ENCODE peak calls at places on chromosomes 16 and 17, in eight cellular contexts. One of them, this sample, is unnamed. For H3K27me3, the result is how much of the 10 kb centered on the place peaks cover.

GRCh38 chr16:71917900-71918299 is 22.6 kb downstream of the IST1 start:
- DNase-seq in GM23338: no peak
- DNase-seq in A673: no peak
- DNase-seq in adrenal gland: no peak
- DNase-seq in ascending aorta: no peak
- DNase-seq in prostate gland: no peak
- DNase-seq in thoracic aorta: no peak
- DNase-seq in neuronal stem cell: no peak
- DNase-seq in this sample: peak

GRCh38 chr17:50626037-50626574 is 8.6 kb upstream of the ABCC3 start:
- DNase-seq in GM23338: peak
- DNase-seq in A673: peak
- DNase-seq in adrenal gland: peak
- DNase-seq in ascending aorta: peak
- DNase-seq in prostate gland: peak
- DNase-seq in thoracic aorta: no peak
- DNase-seq in neuronal stem cell: peak
- DNase-seq in this sample: peak

GRCh38 chr17:36761203-36761945 is 160.0 kb downstream of the MRM1 start:
- DNase-seq in GM23338: peak
- DNase-seq in A673: no peak
- DNase-seq in adrenal gland: no peak
- DNase-seq in ascending aorta: no peak
- DNase-seq in prostate gland: no peak
- DNase-seq in thoracic aorta: no peak
- DNase-seq in neuronal stem cell: peak
- DNase-seq in this sample: no peak

GRCh38 chr16:11233727-11234376 is 22.2 kb downstream of the SOCS1 start:
- DNase-seq in GM23338: peak
- DNase-seq in A673: no peak
- DNase-seq in adrenal gland: no peak
- DNase-seq in ascending aorta: no peak
- DNase-seq in prostate gland: no peak
- DNase-seq in thoracic aorta: no peak
- DNase-seq in neuronal stem cell: no peak
- DNase-seq in this sample: no peak

GRCh38 chr16:31869511-31870201 is 4.0 kb upstream of the ZNF267 start:
- DNase-seq in GM23338: peak
- DNase-seq in A673: peak
- DNase-seq in adrenal gland: peak
- DNase-seq in ascending aorta: peak
- DNase-seq in prostate gland: no peak
- DNase-seq in thoracic aorta: no peak
- DNase-seq in neuronal stem cell: no peak
- DNase-seq in this sample: peak

GRCh38 chr17:32833526-32833925 is 43.4 kb downstream of the MYO1D start:
- DNase-seq in GM23338: no peak
- DNase-seq in A673: no peak
- DNase-seq in adrenal gland: no peak
- DNase-seq in ascending aorta: no peak
- DNase-seq in prostate gland: no peak
- DNase-seq in thoracic aorta: no peak
- DNase-seq in neuronal stem cell: no peak
- DNase-seq in this sample: no peak

GRCh38 chr17:1562178-1562643 is 381 bp downstream of the PITPNA start:
- DNase-seq in GM23338: peak
- DNase-seq in A673: no peak
- DNase-seq in adrenal gland: peak
- DNase-seq in ascending aorta: no peak
- DNase-seq in prostate gland: no peak
- DNase-seq in thoracic aorta: no peak
- DNase-seq in neuronal stem cell: no peak
- DNase-seq in this sample: peak

GRCh38 chr17:40101367-40102210 is 1.2 kb upstream of the NR1D1 start:
- DNase-seq in GM23338: no peak
- DNase-seq in A673: no peak
- DNase-seq in adrenal gland: no peak
- DNase-seq in ascending aorta: no peak
- DNase-seq in prostate gland: no peak
- DNase-seq in thoracic aorta: no peak
- DNase-seq in neuronal stem cell: no peak
- DNase-seq in this sample: no peak

GRCh38 chr17:69810326-69811035 is 264.5 kb upstream of the KCNJ16 start:
- DNase-seq in GM23338: no peak
- DNase-seq in A673: no peak
- DNase-seq in adrenal gland: no peak
- DNase-seq in ascending aorta: no peak
- DNase-seq in prostate gland: no peak
- DNase-seq in thoracic aorta: no peak
- DNase-seq in neuronal stem cell: no peak
- DNase-seq in this sample: peak

GRCh38 chr16:12120331-12120981 is 143.9 kb downstream of the SNX29 start:
- DNase-seq in GM23338: no peak
- DNase-seq in A673: peak
- DNase-seq in adrenal gland: peak
- DNase-seq in ascending aorta: peak
- DNase-seq in prostate gland: no peak
- DNase-seq in thoracic aorta: peak
- DNase-seq in neuronal stem cell: no peak
- DNase-seq in this sample: peak

GRCh38 chr17:48420823-48421222 is 9.2 kb downstream of the SKAP1 start:
- DNase-seq in GM23338: no peak
- DNase-seq in A673: no peak
- DNase-seq in adrenal gland: no peak
- DNase-seq in ascending aorta: no peak
- DNase-seq in prostate gland: no peak
- DNase-seq in thoracic aorta: no peak
- DNase-seq in neuronal stem cell: no peak
- DNase-seq in this sample: no peak

GRCh38 chr16:88627531-88628411 is 10.6 kb upstream of the IL17C start:
- DNase-seq in GM23338: no peak
- DNase-seq in A673: no peak
- DNase-seq in adrenal gland: no peak
- DNase-seq in ascending aorta: no peak
- DNase-seq in prostate gland: no peak
- DNase-seq in thoracic aorta: no peak
- DNase-seq in neuronal stem cell: no peak
- DNase-seq in this sample: no peak

GRCh38 chr16:56689171-56689570 is 6.9 kb downstream of the MT1X start:
- DNase-seq in GM23338: no peak
- DNase-seq in A673: peak
- DNase-seq in adrenal gland: no peak
- DNase-seq in ascending aorta: no peak
- DNase-seq in prostate gland: no peak
- DNase-seq in thoracic aorta: no peak
- DNase-seq in neuronal stem cell: no peak
- DNase-seq in this sample: peak

GRCh38 chr17:796609-797008 is 14.5 kb downstream of the MRM3 start:
- DNase-seq in GM23338: no peak
- DNase-seq in A673: no peak
- DNase-seq in adrenal gland: no peak
- DNase-seq in ascending aorta: no peak
- DNase-seq in prostate gland: no peak
- DNase-seq in thoracic aorta: no peak
- DNase-seq in neuronal stem cell: no peak
- DNase-seq in this sample: no peak

GRCh38 chr16:49567940-49568339 is 194.3 kb downstream of the C16orf78 start:
- DNase-seq in GM23338: no peak
- DNase-seq in A673: no peak
- DNase-seq in adrenal gland: no peak
- DNase-seq in ascending aorta: no peak
- DNase-seq in prostate gland: no peak
- DNase-seq in thoracic aorta: no peak
- DNase-seq in neuronal stem cell: no peak
- DNase-seq in this sample: no peak

GRCh38 chr17:77325826-77326581 is 185.2 kb downstream of the SEC14L1 start:
- DNase-seq in GM23338: no peak
- DNase-seq in A673: no peak
- DNase-seq in adrenal gland: no peak
- DNase-seq in ascending aorta: peak
- DNase-seq in prostate gland: no peak
- DNase-seq in thoracic aorta: no peak
- DNase-seq in neuronal stem cell: no peak
- DNase-seq in this sample: no peak

GRCh38 chr17:74351552-74352210 is 10.0 kb downstream of the BTBD17 start:
- DNase-seq in GM23338: peak
- DNase-seq in A673: peak
- DNase-seq in adrenal gland: no peak
- DNase-seq in ascending aorta: no peak
- DNase-seq in prostate gland: no peak
- DNase-seq in thoracic aorta: no peak
- DNase-seq in neuronal stem cell: peak
- DNase-seq in this sample: no peak
- H3K27me3 ChIP-seq in GM23338: half or more
- H3K27me3 ChIP-seq in A673: half or more
- H3K27me3 ChIP-seq in adrenal gland: half or more
- H3K27me3 ChIP-seq in ascending aorta: under half
- H3K27me3 ChIP-seq in prostate gland: under half
- H3K27me3 ChIP-seq in thoracic aorta: under half
- H3K27me3 ChIP-seq in neuronal stem cell: under half
- H3K27me3 ChIP-seq in this sample: under half

DNA sequence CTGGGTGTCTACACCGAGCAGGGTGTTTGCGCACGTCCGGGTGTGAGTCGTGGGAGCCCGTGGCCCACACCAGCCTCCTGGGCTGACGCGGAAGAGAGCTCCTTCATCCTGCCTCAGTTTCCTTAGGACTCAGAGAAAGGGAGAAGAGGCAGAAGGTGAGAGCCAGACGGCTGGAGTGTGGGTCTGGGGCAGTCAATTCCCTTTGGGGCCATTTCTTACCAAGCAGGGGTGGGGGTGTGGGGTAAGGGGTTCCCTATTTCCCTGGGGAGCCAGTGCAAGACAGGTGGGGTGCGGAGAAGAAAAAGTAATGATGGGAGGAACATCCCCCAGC is 831 bp downstream of the CA7 start:
- DNase-seq in GM23338: no peak
- DNase-seq in A673: no peak
- DNase-seq in adrenal gland: no peak
- DNase-seq in ascending aorta: peak
- DNase-seq in prostate gland: no peak
- DNase-seq in thoracic aorta: no peak
- DNase-seq in neuronal stem cell: no peak
- DNase-seq in this sample: no peak
- H3K4me3 ChIP-seq in GM23338: peak
- H3K4me3 ChIP-seq in A673: peak
- H3K4me3 ChIP-seq in adrenal gland: no peak
- H3K4me3 ChIP-seq in ascending aorta: peak
- H3K4me3 ChIP-seq in prostate gland: peak
- H3K4me3 ChIP-seq in thoracic aorta: peak
- H3K4me3 ChIP-seq in neuronal stem cell: peak
- H3K4me3 ChIP-seq in this sample: peak

DNA sequence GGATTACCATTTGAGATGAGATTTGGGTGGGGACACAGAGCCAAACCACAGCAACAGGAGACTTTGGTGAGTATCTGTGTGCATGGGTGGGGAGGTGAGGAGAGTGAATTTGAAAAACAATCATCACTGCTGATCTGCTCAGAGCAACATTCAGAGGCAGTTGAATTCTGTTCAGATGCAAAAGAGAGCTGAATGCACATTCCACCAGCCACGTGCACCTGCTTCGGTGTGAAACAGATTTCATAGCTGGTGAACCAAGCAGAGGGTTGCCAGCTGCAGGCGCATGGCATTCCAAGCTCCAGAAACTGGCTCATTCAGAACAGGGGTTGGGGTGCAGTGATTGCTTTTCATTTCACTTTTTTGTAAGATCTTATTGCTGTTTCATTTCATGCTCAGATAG is 233.1 kb upstream of the FOXF1 start:
- DNase-seq in GM23338: peak
- DNase-seq in A673: no peak
- DNase-seq in adrenal gland: no peak
- DNase-seq in ascending aorta: no peak
- DNase-seq in prostate gland: no peak
- DNase-seq in thoracic aorta: no peak
- DNase-seq in neuronal stem cell: no peak
- DNase-seq in this sample: no peak
- H3K27me3 ChIP-seq in GM23338: under half
- H3K27me3 ChIP-seq in A673: half or more
- H3K27me3 ChIP-seq in adrenal gland: under half
- H3K27me3 ChIP-seq in ascending aorta: under half
- H3K27me3 ChIP-seq in prostate gland: under half
- H3K27me3 ChIP-seq in thoracic aorta: under half
- H3K27me3 ChIP-seq in neuronal stem cell: under half
- H3K27me3 ChIP-seq in this sample: under half

GRCh38 chr17:57138956-57139576 is 54.0 kb downstream of the AKAP1 start:
- DNase-seq in GM23338: peak
- DNase-seq in A673: peak
- DNase-seq in adrenal gland: no peak
- DNase-seq in ascending aorta: no peak
- DNase-seq in prostate gland: no peak
- DNase-seq in thoracic aorta: no peak
- DNase-seq in neuronal stem cell: no peak
- DNase-seq in this sample: no peak

GRCh38 chr17:57135026-57135747 is 50.1 kb downstream of the AKAP1 start:
- DNase-seq in GM23338: no peak
- DNase-seq in A673: no peak
- DNase-seq in adrenal gland: no peak
- DNase-seq in ascending aorta: no peak
- DNase-seq in prostate gland: no peak
- DNase-seq in thoracic aorta: no peak
- DNase-seq in neuronal stem cell: no peak
- DNase-seq in this sample: no peak

GRCh38 chr17:57135748-57136342 is 50.8 kb downstream of the AKAP1 start:
- DNase-seq in GM23338: no peak
- DNase-seq in A673: peak
- DNase-seq in adrenal gland: no peak
- DNase-seq in ascending aorta: no peak
- DNase-seq in prostate gland: no peak
- DNase-seq in thoracic aorta: no peak
- DNase-seq in neuronal stem cell: no peak
- DNase-seq in this sample: no peak

GRCh38 chr17:57138030-57138911 is 53.2 kb downstream of the AKAP1 start:
- DNase-seq in GM23338: no peak
- DNase-seq in A673: no peak
- DNase-seq in adrenal gland: no peak
- DNase-seq in ascending aorta: no peak
- DNase-seq in prostate gland: no peak
- DNase-seq in thoracic aorta: no peak
- DNase-seq in neuronal stem cell: no peak
- DNase-seq in this sample: no peak

DNA sequence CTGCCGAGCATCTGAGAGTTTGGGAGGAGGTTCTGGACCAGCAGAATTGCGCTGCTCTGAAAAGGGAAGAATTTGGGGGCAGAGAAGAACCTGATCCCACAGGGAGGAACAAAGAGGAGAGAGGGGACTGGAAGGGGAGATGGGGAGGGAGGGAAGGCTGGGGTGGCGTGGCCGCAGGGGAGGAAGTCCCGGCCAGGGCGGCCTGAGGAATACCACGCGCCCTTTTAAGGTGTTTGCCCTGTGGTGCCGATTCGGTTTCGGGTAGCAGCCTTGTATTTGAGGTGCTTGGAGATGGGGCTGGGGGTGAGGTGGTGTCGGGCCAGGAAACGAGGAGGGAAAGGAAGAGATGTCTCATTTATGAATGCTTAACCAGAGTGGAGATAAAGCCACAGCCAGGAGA is 51.3 kb downstream of the AKAP1 start:
- DNase-seq in GM23338: peak
- DNase-seq in A673: no peak
- DNase-seq in adrenal gland: no peak
- DNase-seq in ascending aorta: no peak
- DNase-seq in prostate gland: no peak
- DNase-seq in thoracic aorta: no peak
- DNase-seq in neuronal stem cell: no peak
- DNase-seq in this sample: no peak
- H3K4me3 ChIP-seq in GM23338: no peak
- H3K4me3 ChIP-seq in A673: no peak
- H3K4me3 ChIP-seq in adrenal gland: no peak
- H3K4me3 ChIP-seq in ascending aorta: no peak
- H3K4me3 ChIP-seq in prostate gland: no peak
- H3K4me3 ChIP-seq in thoracic aorta: no peak
- H3K4me3 ChIP-seq in neuronal stem cell: no peak
- H3K4me3 ChIP-seq in this sample: no peak

GRCh38 chr17:83006515-83007455 is 72.6 kb upstream of the METRNL start:
- DNase-seq in GM23338: no peak
- DNase-seq in A673: no peak
- DNase-seq in adrenal gland: no peak
- DNase-seq in ascending aorta: no peak
- DNase-seq in prostate gland: no peak
- DNase-seq in thoracic aorta: no peak
- DNase-seq in neuronal stem cell: no peak
- DNase-seq in this sample: no peak
- H3K27me3 ChIP-seq in GM23338: under half
- H3K27me3 ChIP-seq in A673: under half
- H3K27me3 ChIP-seq in adrenal gland: under half
- H3K27me3 ChIP-seq in ascending aorta: under half
- H3K27me3 ChIP-seq in prostate gland: under half
- H3K27me3 ChIP-seq in thoracic aorta: under half
- H3K27me3 ChIP-seq in neuronal stem cell: under half
- H3K27me3 ChIP-seq in this sample: under half

This sample was measured in MG63.